ENCODE peak calls at places on chromosomes 1 and 21, in four cellular contexts. J is uterus, F is ovary, S is breast epithelium. G is an unnamed sample.

GRCh38 chr1:97906567-97907228 is 14.1 kb downstream of the DPYD start:
- DNase-seq in F (no peak), J (peak; percentile 29), S (no peak), G (no peak)

GRCh38 chr1:41241748-41242644 is at the start of gene SCMH1:
- DNase-seq in F (peak; percentile 53), J (peak; percentile 53), S (peak; percentile 35), G (peak; percentile 48)

GRCh38 chr21:33265664-33266049 is 510 bp upstream of the IL10RB start:
- DNase-seq in J (no peak), S (peak; percentile 51), F (no peak), G (no peak)

GRCh38 chr1:116853680-116854191 is 56.0 kb upstream of the PTGFRN start:
- DNase-seq in F (no peak), S (peak; percentile 49), J (no peak), G (no peak)

GRCh38 chr1:200473698-200474371 is 64.0 kb upstream of the ZNF281 start:
- DNase-seq in J (no peak), F (no peak), S (no peak), G (no peak)

GRCh38 chr1:10685851-10686403 is 110.5 kb downstream of the CASZ1 start:
- DNase-seq in J (no peak), S (no peak), F (peak; percentile 63), G (no peak)

GRCh38 chr1:8284167-8284566 is 33.7 kb upstream of the SLC45A1 start:
- DNase-seq in S (no peak), F (no peak), J (no peak), G (no peak)

GRCh38 chr21:31911138-31911907 is 38.5 kb downstream of the HUNK start:
- DNase-seq in J (no peak), S (no peak), F (no peak), G (no peak)

GRCh38 chr1:220776725-220777326 is 9.9 kb upstream of the MTARC1 start:
- DNase-seq in J (peak; percentile 76), S (peak; percentile 47), F (peak; percentile 76), G (peak; percentile 90)

GRCh38 chr1:158998781-158999161 is 10.9 kb upstream of the IFI16 start:
- DNase-seq in J (peak; percentile 62), S (peak; percentile 48), F (peak; percentile 59), G (peak; percentile 47)

GRCh38 chr1:210244746-210245367 is 12.3 kb downstream of the SERTAD4 start:
- DNase-seq in F (no peak), S (no peak), J (no peak), G (no peak)

GRCh38 chr1:154983776-154984466 is 777 bp downstream of the FLAD1 start:
- DNase-seq in S (no peak), J (no peak), F (no peak), G (no peak)

GRCh38 chr1:187226396-187226795 is 397.6 kb downstream of the PLA2G4A start:
- DNase-seq in S (no peak), J (no peak), F (no peak), G (no peak)

GRCh38 chr1:154999651-155000474 is 2.7 kb upstream of the ZBTB7B start:
- DNase-seq in J (peak; percentile 49), F (peak; percentile 57), S (peak; percentile 68), G (peak; percentile 81)

GRCh38 chr1:211599250-211599649 is 20.3 kb upstream of the SLC30A1 start:
- DNase-seq in F (no peak), S (no peak), J (no peak), G (no peak)

GRCh38 chr21:41011968-41012367 is 156.0 kb upstream of the BACE2 start:
- DNase-seq in F (no peak), J (no peak), S (no peak), G (no peak)

GRCh38 chr1:28143496-28144202 is 32.8 kb downstream of the PTAFR start:
- DNase-seq in J (no peak), S (no peak), F (no peak), G (no peak)

GRCh38 chr1:24077278-24077978 is 34.5 kb downstream of the MYOM3 start:
- DNase-seq in J (no peak), S (no peak), F (no peak), G (no peak)

GRCh38 chr1:11525151-11525505 is 46.2 kb downstream of the DISP3 start:
- DNase-seq in F (no peak), J (no peak), S (no peak), G (no peak)

GRCh38 chr1:225762444-225762843 is 15.2 kb upstream of the SRP9 start:
- DNase-seq in F (no peak), S (no peak), J (peak; percentile 38), G (no peak)

GRCh38 chr21:29217818-29218252 is 80.9 kb upstream of the BACH1 start:
- DNase-seq in S (no peak), F (no peak), J (no peak), G (no peak)

GRCh38 chr1:162069334-162070093 is at the start of gene NOS1AP:
- DNase-seq in S (peak; percentile 77), F (peak; percentile 23), J (peak; percentile 50), G (peak; percentile 35)

GRCh38 chr1:227777156-227777555 is 38.3 kb upstream of the PRSS38 start:
- DNase-seq in F (no peak), S (no peak), J (no peak), G (peak; percentile 15)

GRCh38 chr1:181676269-181676668 is 193.0 kb downstream of the CACNA1E start:
- DNase-seq in J (no peak), F (no peak), S (no peak), G (no peak)

GRCh38 chr1:175146535-175147213 is 45.9 kb downstream of the KIAA0040 start:
- DNase-seq in S (no peak), J (peak; percentile 64), F (peak; percentile 22), G (peak; percentile 59)

GRCh38 chr1:173871500-173871899 is 3.3 kb downstream of the ZBTB37 start:
- DNase-seq in J (no peak), F (no peak), S (no peak), G (no peak)

GRCh38 chr1:214590696-214591095 is 12.3 kb upstream of the CENPF start:
- DNase-seq in F (no peak), J (no peak), S (no peak), G (no peak)

GRCh38 chr1:17112496-17113236 is 6.6 kb downstream of the PADI2 start:
- DNase-seq in J (no peak), F (no peak), S (no peak), G (peak; percentile 64)
- H3K27ac ChIP-seq in J (no peak overlapping the region), F (no peak overlapping the region), S (peak overlapping the region; percentile 52), G (peak overlapping the region; percentile 91)

GRCh38 chr1:239268941-239269340 is 117.4 kb upstream of the CHRM3 start:
- DNase-seq in S (no peak), J (no peak), F (no peak), G (no peak)

GRCh38 chr1:239270509-239270908 is 115.9 kb upstream of the CHRM3 start:
- DNase-seq in F (no peak), J (no peak), S (no peak), G (no peak)

GRCh38 chr1:239262538-239262937 is 123.8 kb upstream of the CHRM3 start:
- DNase-seq in J (no peak), F (no peak), S (no peak), G (no peak)

GRCh38 chr1:239263821-239264220 is 122.5 kb upstream of the CHRM3 start:
- DNase-seq in S (no peak), J (no peak), F (no peak), G (no peak)

GRCh38 chr1:239268007-239268406 is 118.4 kb upstream of the CHRM3 start:
- DNase-seq in J (no peak), S (no peak), F (no peak), G (no peak)
- H3K9me3 ChIP-seq in J (no peaks in the 10 kb centered on the region), S (no peaks in the 10 kb centered on the region), F (no peaks in the 10 kb centered on the region), G (no peaks in the 10 kb centered on the region)

GRCh38 chr1:55213029-55213884 is 1.9 kb downstream of the USP24 start:
- DNase-seq in S (no peak), J (no peak), F (no peak), G (no peak)
- TF ChIP-seq POLR2A in S (no peak), J (no peak), F (no peak), G (no peak)

GRCh38 chr1:40057310-40058030 is 16.9 kb downstream of the CAP1 start:
- DNase-seq in J (no peak), S (no peak), F (no peak), G (no peak)
- H3K27ac ChIP-seq in J (no peak overlapping the region), S (no peak overlapping the region), F (no peak overlapping the region), G (peak overlapping the region; percentile 10)

DNA sequence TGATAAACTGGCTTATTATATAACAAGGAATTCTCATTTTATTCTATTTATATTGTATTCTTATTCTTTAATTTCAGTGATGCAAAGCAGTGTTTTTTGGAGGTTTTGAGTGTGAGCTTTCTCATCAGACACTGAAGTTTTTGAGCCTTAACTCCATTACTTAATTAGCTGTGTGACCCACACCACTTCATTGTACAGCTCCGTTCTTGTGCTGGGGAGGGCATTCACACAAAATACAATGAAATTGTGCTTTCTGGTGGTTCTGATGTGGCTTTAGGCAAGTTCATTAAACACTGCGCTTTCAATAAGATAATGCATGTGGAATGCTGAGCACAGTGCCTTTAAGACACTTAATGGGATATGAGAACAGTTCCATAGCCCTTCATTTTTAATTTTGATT is 102.7 kb upstream of the TPTE start:
- DNase-seq in F (no peak), J (no peak), S (no peak), G (no peak)
- H3K9me3 ChIP-seq in F (no peaks in the 10 kb centered on the region), J (no peaks in the 10 kb centered on the region), S (peaks cover 60% of the 10 kb centered on the region), G (no peaks in the 10 kb centered on the region)

G was measured in Peyer's patch.